ENCODE peak calls at places on chromosomes 4 and X, in six cellular contexts. H is CD4-positive, CD25-positive, alpha-beta regulatory T cell; K is mucosa of descending colon; W is activated CD4-positive, alpha-beta T cell treated with anti-CD3 and anti-CD28 coated beads, Interleukin-2, amount 10 ng/mL, durations not matched to agents 7 days and 5 days; V is kidney tubule cell; T is GM06990. M is an unnamed sample.

GRCh38 chrX:85516131-85516530 is 136.7 kb upstream of the POF1B start:
- DNase-seq in T (no peak), H (no peak), K (no peak), V (no peak), W (no peak), M (no peak)

GRCh38 chr4:119825696-119826095 is 197.1 kb upstream of the PDE5A start:
- DNase-seq in T (no peak), H (no peak), W (no peak), V (peak), K (no peak), M (no peak)

GRCh38 chr4:48375651-48376291 is 34.4 kb downstream of the SLAIN2 start:
- DNase-seq in H (no peak), V (peak), K (peak), T (no peak), W (no peak), M (peak)

GRCh38 chrX:119067023-119067739 is 5.6 kb upstream of the CT47C1 start:
- DNase-seq in K (peak), V (peak), W (peak), T (no peak), H (peak), M (peak)

GRCh38 chr4:106497271-106497670 is 128.7 kb upstream of the GIMD1 start:
- DNase-seq in W (no peak), K (no peak), T (no peak), V (no peak), H (no peak), M (no peak)

GRCh38 chrX:1212532-1212931 is at the start of gene CRLF2:
- DNase-seq in W (peak), K (no peak), T (peak), V (no peak), H (peak), M (no peak)

GRCh38 chr4:87299898-87300297 is 22.8 kb downstream of the HSD17B13 start:
- DNase-seq in V (no peak), H (no peak), K (no peak), W (no peak), T (no peak), M (no peak)

GRCh38 chrX:101460669-101461068 is 24.6 kb upstream of the ARMCX4 start:
- DNase-seq in V (no peak), T (no peak), H (no peak), W (no peak), K (no peak), M (no peak)

GRCh38 chr4:158130204-158130603 is 42.6 kb downstream of the GASK1B start:
- DNase-seq in V (no peak), W (no peak), T (no peak), H (no peak), K (no peak), M (no peak)

GRCh38 chr4:15799703-15800102 is 21.6 kb downstream of the CD38 start:
- DNase-seq in V (no peak), T (no peak), H (no peak), W (no peak), K (no peak), M (no peak)

GRCh38 chr4:3136454-3136853 is 62.0 kb downstream of the HTT start:
- DNase-seq in W (no peak), V (no peak), H (peak), K (no peak), T (no peak), M (no peak)

GRCh38 chr4:109946120-109946519 is 33.4 kb downstream of the EGF start:
- DNase-seq in W (no peak), V (no peak), T (no peak), H (no peak), K (no peak), M (no peak)

GRCh38 chr4:155403886-155404285 is 27.1 kb upstream of the MAP9 start:
- DNase-seq in H (no peak), W (no peak), K (no peak), T (no peak), V (peak), M (no peak)

GRCh38 chrX:129565046-129565649 is 25.1 kb downstream of the OCRL start:
- DNase-seq in V (peak), H (no peak), K (peak), T (no peak), W (no peak), M (no peak)

GRCh38 chr4:52943644-52944043 is 81.5 kb downstream of the RASL11B start:
- DNase-seq in W (no peak), T (no peak), H (no peak), K (no peak), V (no peak), M (no peak)

GRCh38 chr4:90841676-90842075 is 714.5 kb downstream of the CCSER1 start:
- DNase-seq in T (no peak), K (no peak), H (no peak), V (no peak), W (no peak), M (no peak)

GRCh38 chr4:177339794-177340374 is 30.2 kb downstream of the NEIL3 start:
- DNase-seq in W (peak), K (no peak), T (no peak), V (peak), H (peak), M (peak)

GRCh38 chr4:155769092-155769491 is 10.3 kb downstream of the GUCY1B1 start:
- DNase-seq in H (no peak), T (no peak), V (no peak), W (no peak), K (peak), M (no peak)

GRCh38 chrX:107659768-107660167 is 31.5 kb downstream of the PRPS1 start:
- DNase-seq in W (peak), V (peak), T (no peak), H (peak), K (peak), M (peak)

GRCh38 chrX:118603981-118604380 is 108.4 kb downstream of the DOCK11 start:
- DNase-seq in K (peak), H (peak), W (peak), V (peak), T (peak), M (peak)

GRCh38 chr4:111854494-111855087 is 290.7 kb upstream of the FAM241A start:
- DNase-seq in V (peak), K (peak), H (peak), T (no peak), W (peak), M (peak)

GRCh38 chrX:117743469-117744251 is 372.9 kb downstream of the KLHL13 start:
- DNase-seq in W (no peak), H (no peak), K (peak), T (peak), V (peak), M (no peak)

GRCh38 chrX:51878056-51878455 is 15.4 kb upstream of the MAGED1 start:
- DNase-seq in K (no peak), W (no peak), T (no peak), H (no peak), V (no peak), M (no peak)

M was measured in RCC 7860.